ENCODE peak calls at places on chromosome 6, in six cellular contexts. L is posterior vena cava, N is NCI-H146, H is nucleus accumbens, Y is GM23248, U is transverse colon. O is an unnamed sample.

GRCh38 chr6:96330884-96331283 is 190.7 kb upstream of the UFL1 start:
- DNase-seq in Y (no peak), N (no peak), L (no peak), U (no peak), H (no peak), O (no peak)

GRCh38 chr6:12138936-12139335 is 126.8 kb downstream of the HIVEP1 start:
- DNase-seq in L (no peak), U (no peak), Y (no peak), H (no peak), N (no peak), O (peak; percentile 70)

GRCh38 chr6:97203343-97203742 is 79.7 kb downstream of the MMS22L start:
- DNase-seq in H (no peak), L (no peak), U (no peak), Y (no peak), N (no peak), O (peak; percentile 54)

GRCh38 chr6:45590225-45590624 is 212.5 kb upstream of the SUPT3H start:
- DNase-seq in U (no peak), L (no peak), N (no peak), Y (peak; percentile 75), H (no peak), O (peak; percentile 47)

GRCh38 chr6:84681693-84682326 is 82.6 kb downstream of the TBX18 start:
- DNase-seq in U (no peak), Y (no peak), L (peak; percentile 34), H (no peak), N (no peak), O (peak; percentile 63)

GRCh38 chr6:160519603-160520042 is 144.5 kb downstream of the LPA start:
- DNase-seq in Y (no peak), N (no peak), U (no peak), L (no peak), H (no peak), O (no peak)

GRCh38 chr6:1499798-1500197 is 109.9 kb upstream of the FOXC1 start:
- DNase-seq in U (no peak), Y (no peak), L (peak; percentile 26), H (no peak), N (no peak), O (no peak)

GRCh38 chr6:125888989-125889656 is 67.4 kb upstream of the HINT3 start:
- DNase-seq in H (no peak), N (peak; percentile 34), Y (peak; percentile 53), U (no peak), L (no peak), O (peak; percentile 41)

GRCh38 chr6:157912326-157912725 is 69.3 kb upstream of the SYNJ2 start:
- DNase-seq in H (peak; percentile 53), Y (peak; percentile 96), N (no peak), L (no peak), U (no peak), O (peak; percentile 79)

GRCh38 chr6:166927942-166928643 is 28.3 kb downstream of the RNASET2 start:
- DNase-seq in N (no peak), L (peak; percentile 63), Y (no peak), U (no peak), H (no peak), O (no peak)

GRCh38 chr6:29529956-29530355 is 29.6 kb downstream of the UBD start:
- DNase-seq in N (no peak), Y (no peak), L (peak; percentile 58), H (no peak), U (no peak), O (no peak)

GRCh38 chr6:4909063-4909645 is 94.7 kb downstream of the RPP40 start:
- DNase-seq in Y (no peak), U (peak; percentile 39), N (no peak), H (no peak), L (no peak), O (no peak)

GRCh38 chr6:1424306-1424927 is 35.0 kb downstream of the FOXF2 start:
- DNase-seq in U (peak; percentile 51), N (no peak), H (peak; percentile 2), L (peak; percentile 58), Y (peak; percentile 86), O (peak; percentile 70)

GRCh38 chr6:129920103-129920798 is 59.1 kb upstream of the TMEM244 start:
- DNase-seq in U (no peak), N (no peak), H (no peak), L (no peak), Y (peak; percentile 19), O (peak; percentile 7)

GRCh38 chr6:26033942-26034354 is 53.3 kb upstream of the HFE start:
- DNase-seq in U (no peak), H (no peak), N (peak; percentile 77), L (peak; percentile 90), Y (no peak), O (no peak)

GRCh38 chr6:11609324-11610071 is 71.9 kb downstream of the TMEM170B start:
- DNase-seq in N (no peak), L (no peak), H (peak; percentile 63), U (no peak), Y (peak; percentile 96), O (peak; percentile 75)

GRCh38 chr6:100673641-100674040 is 207.5 kb downstream of the ASCC3 start:
- DNase-seq in L (no peak), U (no peak), Y (no peak), H (no peak), N (no peak), O (no peak)

GRCh38 chr6:130730600-130730999 is 96.6 kb upstream of the SMLR1 start:
- DNase-seq in Y (no peak), H (no peak), L (no peak), N (no peak), U (no peak), O (no peak)

GRCh38 chr6:89032599-89032998 is 48.0 kb upstream of the PNRC1 start:
- DNase-seq in N (no peak), Y (peak; percentile 19), L (no peak), H (no peak), U (no peak), O (no peak)

GRCh38 chr6:101129851-101130250 is 248.7 kb upstream of the ASCC3 start:
- DNase-seq in U (no peak), N (no peak), L (no peak), H (no peak), Y (no peak), O (no peak)

GRCh38 chr6:133568970-133569889 is 319.7 kb upstream of the TCF21 start:
- DNase-seq in N (peak; percentile 83), L (no peak), H (no peak), U (peak; percentile 14), Y (peak; percentile 98), O (peak; percentile 75)

GRCh38 chr6:167839755-167840154 is 13.0 kb downstream of the AFDN start:
- DNase-seq in U (no peak), Y (no peak), H (peak; percentile 63), L (no peak), N (no peak), O (no peak)

GRCh38 chr6:149963212-149963461 is 606 bp upstream of the ULBP1 start:
- DNase-seq in U (no peak), L (peak; percentile 79), Y (peak; percentile 70), N (peak; percentile 76), H (no peak), O (peak; percentile 59)

GRCh38 chr6:165231581-165232276 is 77.7 kb downstream of the C6orf118 start:
- DNase-seq in Y (peak; percentile 85), U (no peak), L (no peak), N (peak; percentile 17), H (peak; percentile 24), O (peak; percentile 59)